ENCODE peak calls at places on chromosomes 16 and 17, in seven cellular contexts. H is right lobe of liver; N is body of pancreas; U is adrenal gland; P is heart right ventricle; A is CD4-positive, alpha-beta T cell; R is neural progenitor cell. Q is an unnamed sample. For H3K9me3 and H3K27me3, the result is how much of the 10 kb centered on the place peaks cover.

GRCh38 chr17:51709867-51710266 is 448.6 kb downstream of the CA10 start:
- DNase-seq in H (no peak), R (no peak), P (no peak), N (no peak), U (no peak), A (no peak), Q (no peak)

GRCh38 chr16:23949630-23950290 is 114.0 kb downstream of the PRKCB start:
- DNase-seq in H (no peak), N (peak), P (peak), U (no peak), R (no peak), A (peak), Q (no peak)

GRCh38 chr16:2190659-2191445 is 5.6 kb downstream of the CASKIN1 start:
- DNase-seq in U (no peak), H (no peak), N (no peak), R (no peak), A (no peak), P (no peak), Q (no peak)

GRCh38 chr16:86038923-86039310 is 140.0 kb downstream of the IRF8 start:
- DNase-seq in N (peak), H (no peak), U (no peak), R (no peak), A (no peak), P (no peak), Q (no peak)

GRCh38 chr17:78159575-78160158 is 8.7 kb upstream of the SYNGR2 start:
- DNase-seq in U (no peak), R (no peak), P (no peak), A (no peak), N (no peak), H (no peak), Q (no peak)

GRCh38 chr16:84925092-84925772 is 86.1 kb downstream of the ZDHHC7 start:
- DNase-seq in P (peak), N (peak), A (peak), U (peak), H (peak), R (peak), Q (peak)

GRCh38 chr16:20938426-20938825 is 37.9 kb downstream of the LYRM1 start:
- DNase-seq in P (no peak), U (no peak), A (no peak), R (no peak), H (no peak), N (no peak), Q (no peak)

GRCh38 chr17:62150471-62150870 is 85.4 kb upstream of the MED13 start:
- DNase-seq in N (no peak), R (no peak), P (no peak), A (no peak), U (no peak), H (no peak), Q (no peak)

GRCh38 chr17:38702900-38703741 is 2.0 kb upstream of the MLLT6 start:
- DNase-seq in R (no peak), A (no peak), U (no peak), H (peak), P (no peak), N (no peak), Q (no peak)

GRCh38 chr17:8839410-8839935 is 28.0 kb downstream of the PIK3R6 start:
- DNase-seq in P (no peak), R (no peak), N (no peak), U (no peak), A (no peak), H (peak), Q (no peak)

GRCh38 chr17:17994271-17994670 is 21.6 kb downstream of the DRC3 start:
- DNase-seq in H (no peak), P (peak), N (no peak), A (no peak), R (peak), U (peak), Q (peak)

GRCh38 chr16:72482695-72483094 is 310.7 kb upstream of the PMFBP1 start:
- DNase-seq in N (no peak), R (no peak), U (no peak), A (no peak), P (no peak), H (no peak), Q (no peak)

GRCh38 chr17:48053758-48054237 is 5.6 kb downstream of the NFE2L1 start:
- DNase-seq in A (no peak), U (no peak), P (no peak), R (peak), N (no peak), H (no peak), Q (no peak)

GRCh38 chr16:10541396-10541795 is 39.0 kb downstream of the EMP2 start:
- DNase-seq in N (no peak), R (no peak), H (no peak), P (no peak), A (no peak), U (no peak), Q (no peak)

GRCh38 chr17:65231086-65231485 is 93.9 kb downstream of the RGS9 start:
- DNase-seq in A (no peak), R (no peak), H (no peak), N (no peak), U (no peak), P (no peak), Q (no peak)
- TF ChIP-seq CTCF in A (no peak), R (no peak), H (no peak), N (no peak), U (no peak), P (no peak), Q (peak)

GRCh38 chr16:35450648-35451047 is 1991.2 kb downstream of the TP53TG3F start:
- DNase-seq in U (no peak), H (peak), R (no peak), P (no peak), A (no peak), N (no peak), Q (no peak)
- H3K9me3 ChIP-seq in U (under half), H (under half), R (under half), P (under half), A (under half), N (under half), Q (under half)

DNA sequence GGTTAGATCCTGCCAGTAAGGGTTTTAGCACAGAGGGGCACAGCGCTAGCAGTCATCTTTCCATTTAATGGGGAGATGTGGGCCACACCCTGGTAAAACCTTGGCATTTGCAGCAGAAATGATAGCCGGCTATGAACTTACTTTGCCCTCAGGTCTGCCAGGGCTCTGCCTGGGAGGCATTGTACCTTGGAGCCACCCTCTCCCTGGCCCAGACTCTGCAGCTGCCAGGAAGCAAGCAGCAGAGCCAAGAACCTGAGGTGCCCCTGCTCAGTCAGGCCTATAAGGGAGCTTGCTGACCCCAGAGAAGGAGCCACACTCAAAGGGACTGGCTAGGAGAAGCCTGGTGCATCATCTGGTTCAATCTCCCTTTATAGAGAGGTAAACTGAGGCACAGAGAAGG is 23.7 kb upstream of the PHF12 start:
- DNase-seq in P (no peak), N (no peak), U (no peak), A (no peak), R (no peak), H (peak), Q (no peak)
- H3K27me3 ChIP-seq in P (under half), N (under half), U (under half), A (under half), R (under half), H (under half), Q (under half)

GRCh38 chr17:35738519-35739133 is 7.2 kb downstream of the RASL10B start:
- DNase-seq in R (no peak), P (no peak), A (no peak), H (no peak), N (no peak), U (no peak), Q (no peak)

GRCh38 chr17:35740216-35740615 is 8.8 kb downstream of the RASL10B start:
- DNase-seq in U (no peak), A (no peak), P (no peak), N (no peak), R (no peak), H (no peak), Q (no peak)

GRCh38 chr17:35742896-35743477 is 10.1 kb downstream of the GAS2L2 start:
- DNase-seq in U (no peak), A (no peak), N (no peak), R (no peak), P (no peak), H (no peak), Q (no peak)

GRCh38 chr17:35742496-35742895 is 10.5 kb downstream of the GAS2L2 start:
- DNase-seq in U (no peak), R (no peak), H (no peak), P (no peak), A (no peak), N (no peak), Q (no peak)

GRCh38 chr17:35740997-35741931 is 9.8 kb downstream of the RASL10B start:
- DNase-seq in U (no peak), H (no peak), A (no peak), N (no peak), R (peak), P (no peak), Q (peak)
- TF ChIP-seq CTCF in U (no peak), H (no peak), A (no peak), N (no peak), R (no peak), P (no peak), Q (no peak)

DNA sequence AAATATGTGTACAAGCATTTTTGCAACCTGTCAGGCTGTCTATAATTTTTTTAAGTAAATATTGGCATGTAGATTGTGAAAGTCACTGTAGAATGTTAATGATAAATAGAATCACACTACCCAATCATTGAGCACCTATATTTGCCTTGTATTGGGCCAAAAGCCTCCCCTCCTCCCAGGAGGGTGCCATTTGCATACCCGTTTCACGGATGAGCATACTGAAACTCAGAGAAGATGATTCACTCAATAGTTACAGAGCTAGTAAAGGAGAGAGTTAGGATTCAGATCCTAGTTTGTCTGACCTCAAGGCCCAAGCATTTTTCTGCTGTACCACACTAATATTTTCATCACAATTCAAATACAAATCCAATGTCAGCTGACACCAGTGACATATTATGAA is 299.7 kb upstream of the CDH11 start:
- DNase-seq in U (no peak), H (no peak), R (no peak), N (no peak), A (no peak), P (no peak), Q (no peak)
- H3K9me3 ChIP-seq in U (under half), H (under half), R (under half), N (under half), A (under half), P (under half), Q (under half)

GRCh38 chr17:830950-831349 is 48.8 kb downstream of the MRM3 start:
- DNase-seq in P (no peak), N (no peak), A (no peak), H (no peak), R (no peak), U (no peak), Q (no peak)
- H3K27me3 ChIP-seq in P (under half), N (under half), A (under half), H (under half), R (under half), U (under half), Q (under half)

GRCh38 chr17:773467-774319 is 8.4 kb downstream of the GLOD4 start:
- DNase-seq in U (no peak), R (peak), N (no peak), H (no peak), A (no peak), P (no peak), Q (no peak)
- TF ChIP-seq CTCF in U (no peak), R (no peak), N (no peak), H (no peak), A (no peak), P (no peak), Q (no peak)

Q was measured in cardiac muscle cell.